ENCODE peak calls at places on chromosome 20, in ten cellular contexts. S, M, T, B, W, A, F, C, Q and R are unnamed samples.

GRCh38 chr20:54668271-54669053 is 193.1 kb downstream of the DOK5 start:
- DNase-seq in S (peak), M (no peak), T (no peak), B (no peak), W (peak), A (peak), F (peak), C (no peak), Q (no peak), R (no peak)

GRCh38 chr20:45867811-45868176 is 10.4 kb downstream of the ZSWIM3 start:
- DNase-seq in S (peak), M (peak), T (no peak), B (no peak), W (peak), A (peak), F (no peak), C (no peak), Q (no peak), R (peak)

GRCh38 chr20:2237059-2237458 is 58.7 kb upstream of the TGM3 start:
- DNase-seq in S (peak), M (peak), T (no peak), B (no peak), W (peak), A (peak), F (no peak), C (peak), Q (peak), R (peak)

GRCh38 chr20:23122959-23123655 is 37.0 kb upstream of the CD93 start:
- DNase-seq in S (no peak), M (no peak), T (no peak), B (no peak), W (no peak), A (no peak), F (no peak), C (no peak), Q (no peak), R (peak)

GRCh38 chr20:35111141-35111888 is 18.7 kb upstream of the TRPC4AP start:
- DNase-seq in S (peak), M (no peak), T (no peak), B (no peak), W (peak), A (peak), F (no peak), C (peak), Q (no peak), R (peak)

GRCh38 chr20:25553819-25554296 is 31.5 kb downstream of the NINL start:
- DNase-seq in S (peak), M (no peak), T (no peak), B (no peak), W (peak), A (peak), F (no peak), C (peak), Q (peak), R (no peak)

GRCh38 chr20:1718604-1719384 is 61.2 kb upstream of the SIRPG start:
- DNase-seq in S (peak), M (no peak), T (no peak), B (no peak), W (peak), A (peak), F (no peak), C (peak), Q (peak), R (no peak)

GRCh38 chr20:23163562-23163961 is 77.4 kb upstream of the CD93 start:
- DNase-seq in S (no peak), M (no peak), T (no peak), B (no peak), W (no peak), A (no peak), F (no peak), C (no peak), Q (no peak), R (no peak)

GRCh38 chr20:38290829-38291581 is 13.0 kb upstream of the BPI start:
- DNase-seq in S (peak), M (no peak), T (no peak), B (no peak), W (peak), A (peak), F (peak), C (no peak), Q (peak), R (peak)

GRCh38 chr20:38291961-38292360 is 12.0 kb upstream of the BPI start:
- DNase-seq in S (no peak), M (no peak), T (no peak), B (no peak), W (no peak), A (no peak), F (no peak), C (no peak), Q (no peak), R (no peak)

GRCh38 chr20:22995923-22996322 is 39.2 kb upstream of the SSTR4 start:
- DNase-seq in S (no peak), M (no peak), T (no peak), B (no peak), W (no peak), A (peak), F (no peak), C (no peak), Q (no peak), R (no peak)